ENCODE peak calls at places on chromosomes 16 and 17, in ten cellular contexts. K is GM03348; O is stimulated activated CD8-positive, alpha-beta memory T cell treated with anti-CD3 and anti-CD28 coated beads, Interleukin-4, amount 100 ng/mL, for 24 hours; Y is nephron progenitor cell; T is small intestine; P is kidney tubule cell; Z is tibial artery; W is EH; L is choroid plexus epithelial cell; V is ovary. B is an unnamed sample.

GRCh38 chr16:46986896-46987295 is 13.4 kb upstream of the DNAJA2 start:
- DNase-seq in L (peak; percentile 4), W (no peak), V (no peak), P (no peak), T (no peak), Z (no peak), Y (no peak), K (no peak), O (no peak), B (no peak)

GRCh38 chr16:89571636-89572035 is 3.9 kb upstream of the CPNE7 start:
- DNase-seq in W (no peak), V (no peak), Z (no peak), O (no peak), K (no peak), T (no peak), P (no peak), Y (no peak), L (no peak), B (no peak)

GRCh38 chr17:33451221-33451620 is 158.1 kb upstream of the ASIC2 start:
- DNase-seq in Y (no peak), W (no peak), T (no peak), L (peak; percentile 14), Z (no peak), O (no peak), V (no peak), P (peak; percentile 67), K (no peak), B (no peak)

GRCh38 chr16:12182202-12182601 is 205.7 kb downstream of the SNX29 start:
- DNase-seq in O (no peak), K (no peak), T (no peak), V (no peak), P (no peak), Z (no peak), W (no peak), L (no peak), Y (no peak), B (no peak)

GRCh38 chr16:30747331-30747730 is 894 bp upstream of the PHKG2 start:
- DNase-seq in Z (no peak), O (no peak), V (no peak), Y (no peak), P (peak; percentile 62), T (peak; percentile 62), W (peak; percentile 60), K (peak; percentile 35), L (peak; percentile 26), B (no peak)

GRCh38 chr17:45038771-45039634 is 12.4 kb downstream of the DCAKD start:
- DNase-seq in O (no peak), K (no peak), L (peak; percentile 44), V (no peak), P (no peak), Z (no peak), Y (no peak), W (no peak), T (no peak), B (no peak)

GRCh38 chr16:49019081-49019633 is 262.5 kb downstream of the CBLN1 start:
- DNase-seq in Y (peak; percentile 83), T (peak; percentile 2), Z (no peak), P (peak; percentile 74), L (no peak), W (peak; percentile 45), V (no peak), K (no peak), O (no peak), B (no peak)

GRCh38 chr16:80047796-80048649 is 447.5 kb upstream of the MAF start:
- DNase-seq in K (no peak), P (no peak), W (peak; percentile 12), Y (no peak), L (no peak), Z (no peak), T (no peak), O (no peak), V (no peak), B (no peak)

GRCh38 chr17:75059369-75060345 is 12.6 kb downstream of the KCTD2 start:
- DNase-seq in P (peak; percentile 21), Y (no peak), O (no peak), K (peak; percentile 82), Z (peak; percentile 63), T (peak; percentile 41), W (peak; percentile 83), L (peak; percentile 87), V (peak; percentile 57), B (no peak)

GRCh38 chr16:53732296-53732929 is 28.5 kb downstream of the FTO start:
- DNase-seq in K (no peak), O (no peak), V (no peak), L (no peak), Y (no peak), T (peak; percentile 69), P (peak; percentile 10), Z (no peak), W (peak; percentile 68), B (no peak)

GRCh38 chr16:30113031-30113710 is at the start of gene GDPD3:
- DNase-seq in Y (no peak), Z (no peak), O (no peak), L (peak; percentile 39), V (no peak), P (peak; percentile 54), T (peak; percentile 85), K (no peak), W (no peak), B (no peak)

GRCh38 chr16:25426829-25427228 is 169.2 kb upstream of the ZKSCAN2 start:
- DNase-seq in T (no peak), P (no peak), Y (no peak), K (no peak), O (no peak), V (no peak), W (no peak), Z (no peak), L (no peak), B (no peak)

GRCh38 chr16:55660776-55661175 is 5.0 kb downstream of the SLC6A2 start:
- DNase-seq in T (no peak), K (no peak), W (no peak), V (no peak), Z (peak; percentile 11), O (no peak), Y (no peak), P (no peak), L (no peak), B (no peak)

B was measured in NK-92 treated with Interleukin-12 subunit alpha and Interleukin-12 subunit beta, amount 100 ng/mL, for 24 hours.